ENCODE peak calls at places on chromosomes 13 and 19, in seven cellular contexts. X, G, T, I, F, N and H are unnamed samples.

GRCh38 chr19:50728084-50728737 is 5.0 kb downstream of the CLEC11A start:
- DNase-seq in X (no peak), G (no peak), T (peak), I (no peak), F (peak), N (no peak), H (peak)

GRCh38 chr19:35105411-35106290 is 10.0 kb upstream of the FXYD3 start:
- DNase-seq in X (no peak), G (no peak), T (no peak), I (no peak), F (no peak), N (no peak), H (no peak)

GRCh38 chr19:35013047-35013819 is 13.1 kb downstream of the GRAMD1A start:
- DNase-seq in X (peak), G (peak), T (no peak), I (peak), F (peak), N (peak), H (peak)

GRCh38 chr19:2315818-2316353 is 7.9 kb upstream of the LINGO3 start:
- DNase-seq in X (peak), G (peak), T (peak), I (peak), F (peak), N (peak), H (no peak)

GRCh38 chr13:45370922-45371406 is 30.0 kb upstream of the TPT1 start:
- DNase-seq in X (peak), G (peak), T (no peak), I (peak), F (peak), N (peak), H (no peak)

GRCh38 chr19:44657211-44657921 is 13.7 kb downstream of the PVR start:
- DNase-seq in X (peak), G (peak), T (no peak), I (peak), F (peak), N (peak), H (peak)

GRCh38 chr13:34076319-34076718 is 258.4 kb downstream of the RFC3 start:
- DNase-seq in X (no peak), G (no peak), T (no peak), I (no peak), F (no peak), N (no peak), H (no peak)

GRCh38 chr19:10431254-10431942 is 11.1 kb downstream of the PDE4A start:
- DNase-seq in X (no peak), G (no peak), T (no peak), I (no peak), F (no peak), N (no peak), H (peak)

GRCh38 chr19:1707240-1707639 is 46.1 kb upstream of the ONECUT3 start:
- DNase-seq in X (no peak), G (no peak), T (no peak), I (no peak), F (no peak), N (no peak), H (no peak)

GRCh38 chr13:26956532-26957142 is 196.1 kb upstream of the GPR12 start:
- DNase-seq in X (no peak), G (no peak), T (no peak), I (no peak), F (no peak), N (no peak), H (no peak)